ENCODE peak calls at places on chromosomes 2 and 18, in nine cellular contexts. One of them, this sample, is unnamed.
A peak's percentile ranks its signal among the peaks of the same experiment; 100 is the strongest.

GRCh38 chr2:111952871-111953497 is 54.6 kb downstream of the MERTK start:
- DNase-seq in K562: no peak
- DNase-seq in cardiac muscle cell: no peak
- DNase-seq in thoracic aorta: no peak
- DNase-seq in GM23248: no peak
- DNase-seq in effector memory CD4-positive, alpha-beta T cell: no peak
- DNase-seq in aorta: no peak
- DNase-seq in brain microvascular endothelial cell: no peak
- DNase-seq in right cardiac atrium: no peak
- DNase-seq in this sample: no peak

GRCh38 chr18:67783215-67783946 is 266.9 kb upstream of the DSEL start:
- DNase-seq in K562: no peak
- DNase-seq in cardiac muscle cell: no peak
- DNase-seq in thoracic aorta: no peak
- DNase-seq in GM23248: peak; percentile 95
- DNase-seq in effector memory CD4-positive, alpha-beta T cell: no peak
- DNase-seq in aorta: no peak
- DNase-seq in brain microvascular endothelial cell: peak; percentile 77
- DNase-seq in right cardiac atrium: no peak
- DNase-seq in this sample: no peak

GRCh38 chr2:44655401-44655864 is 286.1 kb upstream of the SIX3 start:
- DNase-seq in K562: no peak
- DNase-seq in cardiac muscle cell: no peak
- DNase-seq in thoracic aorta: no peak
- DNase-seq in GM23248: no peak
- DNase-seq in effector memory CD4-positive, alpha-beta T cell: no peak
- DNase-seq in aorta: no peak
- DNase-seq in brain microvascular endothelial cell: no peak
- DNase-seq in right cardiac atrium: no peak
- DNase-seq in this sample: no peak

GRCh38 chr2:234463626-234464290 is 33.1 kb downstream of the ARL4C start:
- DNase-seq in K562: no peak
- DNase-seq in cardiac muscle cell: no peak
- DNase-seq in thoracic aorta: no peak
- DNase-seq in GM23248: no peak
- DNase-seq in effector memory CD4-positive, alpha-beta T cell: peak; percentile 67
- DNase-seq in aorta: no peak
- DNase-seq in brain microvascular endothelial cell: no peak
- DNase-seq in right cardiac atrium: no peak
- DNase-seq in this sample: no peak

GRCh38 chr2:219486424-219486959 is 12.2 kb upstream of the GMPPA start:
- DNase-seq in K562: no peak
- DNase-seq in cardiac muscle cell: peak; percentile 13
- DNase-seq in thoracic aorta: no peak
- DNase-seq in GM23248: no peak
- DNase-seq in effector memory CD4-positive, alpha-beta T cell: no peak
- DNase-seq in aorta: no peak
- DNase-seq in brain microvascular endothelial cell: no peak
- DNase-seq in right cardiac atrium: no peak
- DNase-seq in this sample: no peak

GRCh38 chr2:63862802-63863201 is 21.1 kb downstream of the UGP2 start:
- DNase-seq in K562: no peak
- DNase-seq in cardiac muscle cell: no peak
- DNase-seq in thoracic aorta: no peak
- DNase-seq in GM23248: peak; percentile 37
- DNase-seq in effector memory CD4-positive, alpha-beta T cell: no peak
- DNase-seq in aorta: no peak
- DNase-seq in brain microvascular endothelial cell: no peak
- DNase-seq in right cardiac atrium: no peak
- DNase-seq in this sample: no peak

GRCh38 chr2:98463081-98463481 is 18.4 kb downstream of the INPP4A start:
- DNase-seq in K562: no peak
- DNase-seq in cardiac muscle cell: no peak
- DNase-seq in thoracic aorta: no peak
- DNase-seq in GM23248: no peak
- DNase-seq in effector memory CD4-positive, alpha-beta T cell: no peak
- DNase-seq in aorta: no peak
- DNase-seq in brain microvascular endothelial cell: no peak
- DNase-seq in right cardiac atrium: no peak
- DNase-seq in this sample: no peak

GRCh38 chr18:50956116-50956515 is 11.7 kb upstream of the ELAC1 start:
- DNase-seq in K562: no peak
- DNase-seq in cardiac muscle cell: no peak
- DNase-seq in thoracic aorta: no peak
- DNase-seq in GM23248: peak; percentile 9
- DNase-seq in effector memory CD4-positive, alpha-beta T cell: no peak
- DNase-seq in aorta: no peak
- DNase-seq in brain microvascular endothelial cell: no peak
- DNase-seq in right cardiac atrium: no peak
- DNase-seq in this sample: no peak

GRCh38 chr2:113376248-113376934 is 61.1 kb upstream of the ZNG1B start:
- DNase-seq in K562: no peak
- DNase-seq in cardiac muscle cell: no peak
- DNase-seq in thoracic aorta: no peak
- DNase-seq in GM23248: no peak
- DNase-seq in effector memory CD4-positive, alpha-beta T cell: no peak
- DNase-seq in aorta: no peak
- DNase-seq in brain microvascular endothelial cell: no peak
- DNase-seq in right cardiac atrium: no peak
- DNase-seq in this sample: no peak

DNA sequence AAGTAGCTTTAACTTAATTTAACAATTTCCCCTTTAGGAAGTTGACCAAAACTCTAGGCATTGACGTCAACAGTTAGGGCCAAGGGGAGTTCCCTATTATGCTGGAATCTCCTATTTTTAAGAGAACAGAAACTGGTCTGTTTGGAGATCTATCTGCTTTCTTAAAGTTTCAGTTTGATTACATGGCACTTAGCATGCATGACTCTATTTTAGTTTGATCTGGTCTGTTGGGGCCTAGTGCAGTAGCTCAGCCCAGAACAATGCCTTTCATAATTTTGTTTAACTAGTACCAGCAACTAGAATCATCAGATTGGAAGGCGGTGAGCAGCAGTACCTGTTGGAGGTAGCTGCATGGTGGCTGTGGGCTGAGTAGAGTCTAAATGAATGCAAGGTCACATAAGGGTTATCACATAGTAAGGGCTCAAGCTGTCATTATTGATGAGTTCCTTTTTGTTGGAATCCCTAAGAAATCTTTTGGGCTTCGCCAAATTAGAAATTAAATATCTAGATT is 60.5 kb upstream of the ZNG1B start:
- DNase-seq in K562: no peak
- DNase-seq in cardiac muscle cell: no peak
- DNase-seq in thoracic aorta: no peak
- DNase-seq in GM23248: no peak
- DNase-seq in effector memory CD4-positive, alpha-beta T cell: no peak
- DNase-seq in aorta: no peak
- DNase-seq in brain microvascular endothelial cell: no peak
- DNase-seq in right cardiac atrium: no peak
- DNase-seq in this sample: no peak
- H3K27ac ChIP-seq in K562: no peak overlapping the region
- H3K27ac ChIP-seq in cardiac muscle cell: no peak overlapping the region
- H3K27ac ChIP-seq in thoracic aorta: no peak overlapping the region
- H3K27ac ChIP-seq in GM23248: no peak overlapping the region
- H3K27ac ChIP-seq in effector memory CD4-positive, alpha-beta T cell: no peak overlapping the region
- H3K27ac ChIP-seq in aorta: no peak overlapping the region
- H3K27ac ChIP-seq in brain microvascular endothelial cell: no peak overlapping the region
- H3K27ac ChIP-seq in right cardiac atrium: no peak overlapping the region
- H3K27ac ChIP-seq in this sample: peak overlapping the region; percentile 5

GRCh38 chr18:240175-240574 is 27.7 kb downstream of the THOC1 start:
- DNase-seq in K562: peak; percentile 12
- DNase-seq in cardiac muscle cell: peak; percentile 52
- DNase-seq in thoracic aorta: no peak
- DNase-seq in GM23248: no peak
- DNase-seq in effector memory CD4-positive, alpha-beta T cell: no peak
- DNase-seq in aorta: no peak
- DNase-seq in brain microvascular endothelial cell: no peak
- DNase-seq in right cardiac atrium: no peak
- DNase-seq in this sample: no peak
- H3K27ac ChIP-seq in K562: no peak overlapping the region
- H3K27ac ChIP-seq in cardiac muscle cell: peak overlapping the region; percentile 93
- H3K27ac ChIP-seq in thoracic aorta: no peak overlapping the region
- H3K27ac ChIP-seq in GM23248: no peak overlapping the region
- H3K27ac ChIP-seq in effector memory CD4-positive, alpha-beta T cell: no peak overlapping the region
- H3K27ac ChIP-seq in aorta: no peak overlapping the region
- H3K27ac ChIP-seq in brain microvascular endothelial cell: no peak overlapping the region
- H3K27ac ChIP-seq in right cardiac atrium: peak overlapping the region; percentile 77
- H3K27ac ChIP-seq in this sample: no peak overlapping the region

GRCh38 chr2:193011870-193012269 is 817.1 kb upstream of the TMEFF2 start:
- DNase-seq in K562: no peak
- DNase-seq in cardiac muscle cell: no peak
- DNase-seq in thoracic aorta: no peak
- DNase-seq in GM23248: no peak
- DNase-seq in effector memory CD4-positive, alpha-beta T cell: no peak
- DNase-seq in aorta: no peak
- DNase-seq in brain microvascular endothelial cell: no peak
- DNase-seq in right cardiac atrium: no peak
- DNase-seq in this sample: no peak
- H3K27ac ChIP-seq in K562: no peak overlapping the region
- H3K27ac ChIP-seq in cardiac muscle cell: no peak overlapping the region
- H3K27ac ChIP-seq in thoracic aorta: no peak overlapping the region
- H3K27ac ChIP-seq in GM23248: no peak overlapping the region
- H3K27ac ChIP-seq in effector memory CD4-positive, alpha-beta T cell: no peak overlapping the region
- H3K27ac ChIP-seq in aorta: no peak overlapping the region
- H3K27ac ChIP-seq in brain microvascular endothelial cell: no peak overlapping the region
- H3K27ac ChIP-seq in right cardiac atrium: no peak overlapping the region
- H3K27ac ChIP-seq in this sample: no peak overlapping the region

GRCh38 chr2:240585681-240586197 is 795 bp upstream of the CAPN10 start:
- DNase-seq in K562: no peak
- DNase-seq in cardiac muscle cell: no peak
- DNase-seq in thoracic aorta: no peak
- DNase-seq in GM23248: peak; percentile 34
- DNase-seq in effector memory CD4-positive, alpha-beta T cell: no peak
- DNase-seq in aorta: peak; percentile 47
- DNase-seq in brain microvascular endothelial cell: no peak
- DNase-seq in right cardiac atrium: no peak
- DNase-seq in this sample: no peak

GRCh38 chr2:240588669-240589068 is 2.1 kb downstream of the CAPN10 start:
- DNase-seq in K562: no peak
- DNase-seq in cardiac muscle cell: no peak
- DNase-seq in thoracic aorta: no peak
- DNase-seq in GM23248: no peak
- DNase-seq in effector memory CD4-positive, alpha-beta T cell: no peak
- DNase-seq in aorta: no peak
- DNase-seq in brain microvascular endothelial cell: no peak
- DNase-seq in right cardiac atrium: no peak
- DNase-seq in this sample: no peak

GRCh38 chr2:240586198-240586918 is at the start of gene CAPN10:
- DNase-seq in K562: peak; percentile 94
- DNase-seq in cardiac muscle cell: peak; percentile 99
- DNase-seq in thoracic aorta: peak; percentile 95
- DNase-seq in GM23248: peak; percentile 100
- DNase-seq in effector memory CD4-positive, alpha-beta T cell: peak; percentile 91
- DNase-seq in aorta: peak; percentile 99
- DNase-seq in brain microvascular endothelial cell: peak; percentile 95
- DNase-seq in right cardiac atrium: peak; percentile 99
- DNase-seq in this sample: peak; percentile 99

GRCh38 chr2:240588006-240588655 is 1.6 kb downstream of the CAPN10 start:
- DNase-seq in K562: no peak
- DNase-seq in cardiac muscle cell: no peak
- DNase-seq in thoracic aorta: no peak
- DNase-seq in GM23248: no peak
- DNase-seq in effector memory CD4-positive, alpha-beta T cell: no peak
- DNase-seq in aorta: peak; percentile 41
- DNase-seq in brain microvascular endothelial cell: no peak
- DNase-seq in right cardiac atrium: no peak
- DNase-seq in this sample: no peak

GRCh38 chr2:240586919-240587800 is 626 bp downstream of the CAPN10 start:
- DNase-seq in K562: peak; percentile 57
- DNase-seq in cardiac muscle cell: peak; percentile 69
- DNase-seq in thoracic aorta: no peak
- DNase-seq in GM23248: peak; percentile 61
- DNase-seq in effector memory CD4-positive, alpha-beta T cell: peak; percentile 42
- DNase-seq in aorta: peak; percentile 23
- DNase-seq in brain microvascular endothelial cell: no peak
- DNase-seq in right cardiac atrium: peak; percentile 38
- DNase-seq in this sample: peak; percentile 61
- H3K27ac ChIP-seq in K562: no peak overlapping the region
- H3K27ac ChIP-seq in cardiac muscle cell: peak overlapping the region; percentile 32
- H3K27ac ChIP-seq in thoracic aorta: peak overlapping the region; percentile 95
- H3K27ac ChIP-seq in GM23248: no peak overlapping the region
- H3K27ac ChIP-seq in effector memory CD4-positive, alpha-beta T cell: peak overlapping the region; percentile 91
- H3K27ac ChIP-seq in aorta: no peak overlapping the region
- H3K27ac ChIP-seq in brain microvascular endothelial cell: no peak overlapping the region
- H3K27ac ChIP-seq in right cardiac atrium: peak overlapping the region; percentile 28
- H3K27ac ChIP-seq in this sample: peak overlapping the region; percentile 87

GRCh38 chr2:239328306-239329191 is 72.3 kb downstream of the HDAC4 start:
- DNase-seq in K562: peak; percentile 29
- DNase-seq in cardiac muscle cell: peak; percentile 43
- DNase-seq in thoracic aorta: no peak
- DNase-seq in GM23248: peak; percentile 81
- DNase-seq in effector memory CD4-positive, alpha-beta T cell: no peak
- DNase-seq in aorta: peak; percentile 76
- DNase-seq in brain microvascular endothelial cell: peak; percentile 52
- DNase-seq in right cardiac atrium: peak; percentile 90
- DNase-seq in this sample: no peak
- H3K27ac ChIP-seq in K562: no peak overlapping the region
- H3K27ac ChIP-seq in cardiac muscle cell: peak overlapping the region; percentile 78
- H3K27ac ChIP-seq in thoracic aorta: peak overlapping the region; percentile 83
- H3K27ac ChIP-seq in GM23248: peak overlapping the region; percentile 60
- H3K27ac ChIP-seq in effector memory CD4-positive, alpha-beta T cell: no peak overlapping the region
- H3K27ac ChIP-seq in aorta: peak overlapping the region; percentile 53
- H3K27ac ChIP-seq in brain microvascular endothelial cell: no peak overlapping the region
- H3K27ac ChIP-seq in right cardiac atrium: peak overlapping the region; percentile 98
- H3K27ac ChIP-seq in this sample: no peak overlapping the region

GRCh38 chr2:20526146-20526545 is 79.3 kb downstream of the RHOB start:
- DNase-seq in K562: no peak
- DNase-seq in cardiac muscle cell: no peak
- DNase-seq in thoracic aorta: no peak
- DNase-seq in GM23248: no peak
- DNase-seq in effector memory CD4-positive, alpha-beta T cell: no peak
- DNase-seq in aorta: no peak
- DNase-seq in brain microvascular endothelial cell: no peak
- DNase-seq in right cardiac atrium: no peak
- DNase-seq in this sample: no peak
- H3K27ac ChIP-seq in K562: no peak overlapping the region
- H3K27ac ChIP-seq in cardiac muscle cell: no peak overlapping the region
- H3K27ac ChIP-seq in thoracic aorta: no peak overlapping the region
- H3K27ac ChIP-seq in GM23248: no peak overlapping the region
- H3K27ac ChIP-seq in effector memory CD4-positive, alpha-beta T cell: no peak overlapping the region
- H3K27ac ChIP-seq in aorta: no peak overlapping the region
- H3K27ac ChIP-seq in brain microvascular endothelial cell: no peak overlapping the region
- H3K27ac ChIP-seq in right cardiac atrium: no peak overlapping the region
- H3K27ac ChIP-seq in this sample: no peak overlapping the region

This sample was measured in left lung.